ENCODE peak calls at places on chromosome 13, in five cellular contexts. F is HFF-Myc, T is heart left ventricle, I is uterus, N is upper lobe of right lung. S is an unnamed sample.

GRCh38 chr13:107817652-107818287 is 397.6 kb downstream of the LIG4 start:
- DNase-seq in F (no peak), T (no peak), I (no peak), N (no peak), S (no peak)

GRCh38 chr13:78326608-78327007 is 276.7 kb downstream of the POU4F1 start:
- DNase-seq in F (no peak), T (no peak), I (no peak), N (no peak), S (no peak)

GRCh38 chr13:111599791-111600190 is 279.3 kb downstream of the TEX29 start:
- DNase-seq in F (no peak), T (no peak), I (no peak), N (peak; percentile 61), S (no peak)

GRCh38 chr13:113441661-113442060 is 11.6 kb downstream of the ADPRHL1 start:
- DNase-seq in F (no peak), T (no peak), I (no peak), N (no peak), S (no peak)

GRCh38 chr13:108769213-108770070 is 140.0 kb downstream of the MYO16 start:
- DNase-seq in F (no peak), T (no peak), I (no peak), N (no peak), S (no peak)

GRCh38 chr13:110092869-110093268 is 214.1 kb downstream of the COL4A1 start:
- DNase-seq in F (no peak), T (no peak), I (no peak), N (no peak), S (no peak)

GRCh38 chr13:87426737-87427136 is 244.4 kb upstream of the SLITRK5 start:
- DNase-seq in F (no peak), T (no peak), I (no peak), N (no peak), S (no peak)

GRCh38 chr13:83937579-83937978 is 55.3 kb upstream of the SLITRK1 start:
- DNase-seq in F (no peak), T (no peak), I (no peak), N (no peak), S (no peak)

GRCh38 chr13:71760226-71760591 is 106.8 kb downstream of the DACH1 start:
- DNase-seq in F (no peak), T (no peak), I (no peak), N (no peak), S (no peak)

GRCh38 chr13:73656863-73657262 is 477.3 kb downstream of the KLF12 start:
- DNase-seq in F (no peak), T (no peak), I (no peak), N (no peak), S (no peak)

GRCh38 chr13:71864094-71864980 is 2.7 kb downstream of the DACH1 start:
- DNase-seq in F (no peak), T (peak; percentile 80), I (peak; percentile 49), N (peak; percentile 69), S (no peak)

GRCh38 chr13:27176772-27177171 is 5.2 kb upstream of the USP12 start:
- DNase-seq in F (no peak), T (no peak), I (no peak), N (no peak), S (no peak)

GRCh38 chr13:36069881-36070366 is 61.3 kb downstream of the DCLK1 start:
- DNase-seq in F (no peak), T (no peak), I (peak; percentile 58), N (no peak), S (peak; percentile 34)

GRCh38 chr13:34638897-34639296 is 303.2 kb upstream of the NBEA start:
- DNase-seq in F (no peak), T (no peak), I (no peak), N (no peak), S (no peak)

GRCh38 chr13:21846605-21847004 is 175.7 kb downstream of the FGF9 start:
- DNase-seq in F (no peak), T (no peak), I (no peak), N (no peak), S (no peak)

GRCh38 chr13:20798027-20798426 is 24.3 kb upstream of the EEF1AKMT1 start:
- DNase-seq in F (no peak), T (no peak), I (no peak), N (no peak), S (no peak)

GRCh38 chr13:20801704-20802103 is 27.9 kb upstream of the EEF1AKMT1 start:
- DNase-seq in F (no peak), T (no peak), I (no peak), N (no peak), S (no peak)

GRCh38 chr13:20799726-20800416 is 26.1 kb upstream of the EEF1AKMT1 start:
- DNase-seq in F (no peak), T (no peak), I (no peak), N (no peak), S (no peak)

GRCh38 chr13:20796791-20797513 is 23.2 kb upstream of the EEF1AKMT1 start:
- DNase-seq in F (no peak), T (no peak), I (no peak), N (no peak), S (no peak)
- TF ChIP-seq CTCF in F (no peak), T (no peak), I (no peak), N (no peak), S (no peak)

GRCh38 chr13:103510007-103510406 is 443.8 kb upstream of the SLC10A2 start:
- DNase-seq in F (no peak), T (no peak), I (no peak), N (no peak), S (no peak)
- TF ChIP-seq CTCF in F (no peak), T (no peak), I (no peak), N (no peak), S (no peak)

DNA sequence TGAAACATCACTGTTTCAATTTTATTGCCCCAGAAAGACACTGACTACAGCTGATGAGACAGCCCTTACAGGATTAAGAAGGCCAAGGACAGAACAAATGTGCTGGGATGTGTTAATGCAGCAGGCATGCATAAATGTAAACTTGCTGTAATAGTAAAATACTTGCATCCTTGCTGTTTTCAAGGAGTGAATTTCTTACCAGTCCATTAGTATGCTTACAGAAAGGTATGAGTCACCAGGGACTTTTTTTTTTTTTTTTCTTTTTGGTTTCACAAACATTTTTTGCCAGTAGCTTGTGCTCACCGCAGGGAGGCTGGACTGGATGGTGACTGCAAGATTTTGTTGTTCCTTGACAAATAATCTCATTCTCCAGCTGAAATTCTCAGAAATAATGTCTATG is 55.1 kb downstream of the GPR180 start:
- DNase-seq in F (peak; percentile 78), T (no peak), I (no peak), N (no peak), S (peak; percentile 93)
- TF ChIP-seq CTCF in F (no peak), T (no peak), I (no peak), N (no peak), S (peak; percentile 20)

DNA sequence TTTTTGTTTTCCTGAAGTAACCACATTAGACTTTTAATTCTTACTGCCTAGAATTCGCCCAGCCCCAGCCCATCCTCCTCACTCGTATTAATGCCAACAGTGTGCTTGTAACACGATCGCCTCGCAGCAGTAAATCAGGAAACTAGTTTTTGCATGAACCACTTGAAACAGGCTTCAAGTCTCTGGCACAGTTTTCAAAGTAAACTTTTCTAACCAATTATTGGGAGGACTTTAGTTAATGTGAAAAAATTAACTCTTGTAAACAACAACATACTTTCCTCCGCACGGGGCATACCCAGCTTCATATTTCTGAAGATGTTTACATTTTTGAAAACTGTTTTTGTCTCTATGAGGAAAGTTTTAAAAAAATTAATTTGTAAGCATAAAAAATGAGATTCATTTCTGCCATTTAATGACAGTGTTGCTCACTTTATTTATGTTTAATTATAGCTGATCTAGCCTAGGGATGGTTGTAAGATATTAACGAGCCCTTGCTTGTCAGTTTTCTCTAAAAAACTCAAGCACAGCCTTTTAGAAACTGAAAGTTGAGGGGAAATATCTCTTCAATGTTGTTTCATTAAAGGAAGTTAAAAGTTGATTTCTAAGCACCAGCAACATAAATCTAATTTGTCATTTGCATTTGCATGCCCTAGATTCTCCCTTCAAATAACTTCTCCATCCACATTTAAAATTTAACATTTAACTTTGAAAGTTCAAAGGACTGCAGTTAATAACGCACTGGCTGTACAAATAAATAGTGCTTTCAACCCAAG is 39.4 kb downstream of the TNFRSF19 start:
- DNase-seq in F (peak; percentile 66), T (no peak), I (peak; percentile 57), N (no peak), S (no peak)
- TF ChIP-seq CTCF in F (no peak), T (no peak), I (no peak), N (no peak), S (no peak)

GRCh38 chr13:40586886-40587285 is 79.6 kb downstream of the FOXO1 start:
- DNase-seq in F (no peak), T (no peak), I (no peak), N (no peak), S (no peak)
- TF ChIP-seq CTCF in F (no peak), T (no peak), I (no peak), N (no peak), S (no peak)

DNA sequence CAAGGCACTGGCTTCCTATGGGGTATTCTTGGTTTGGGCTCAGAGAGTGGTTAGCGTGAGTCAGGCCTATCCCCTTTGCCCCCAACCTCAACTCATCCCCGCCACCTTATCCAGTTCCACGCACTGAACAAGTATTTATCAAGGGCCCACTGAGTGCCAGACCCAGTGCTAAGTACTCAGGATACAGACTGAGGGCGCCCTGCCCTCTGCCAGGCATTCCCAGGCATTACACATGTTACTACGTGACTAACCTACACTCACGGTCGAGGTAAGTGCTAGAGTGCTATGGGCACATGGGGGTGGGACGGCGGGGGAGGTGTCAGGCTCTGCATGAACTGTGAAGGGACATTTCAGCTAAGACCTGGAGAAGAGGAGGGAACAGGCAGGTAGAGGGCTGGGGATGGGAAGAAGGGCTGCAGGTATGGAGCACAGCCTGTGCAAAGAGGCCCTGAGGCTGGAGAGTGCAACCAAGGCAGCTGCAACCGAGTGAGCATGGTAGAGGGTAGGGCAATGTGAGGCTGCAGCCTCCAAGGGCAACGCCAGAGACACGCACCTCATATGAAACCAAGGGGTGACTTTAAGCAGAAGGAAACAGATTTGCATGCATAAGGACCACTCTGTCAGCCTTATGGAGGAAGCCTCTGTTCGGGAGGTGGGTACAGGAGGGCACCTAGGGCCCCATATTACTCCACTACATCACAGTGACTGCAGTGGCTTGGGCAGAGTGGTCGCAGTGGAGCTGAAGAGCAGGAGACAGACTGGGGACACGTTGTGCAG is 22.5 kb downstream of the DHRS12 start:
- DNase-seq in F (no peak), T (no peak), I (no peak), N (no peak), S (no peak)
- TF ChIP-seq CTCF in F (peak; percentile 30), T (peak; percentile 22), I (no peak), N (peak; percentile 33), S (peak; percentile 39)

GRCh38 chr13:49649244-49649962 is 21.1 kb downstream of the ARL11 start:
- DNase-seq in F (no peak), T (no peak), I (no peak), N (no peak), S (peak; percentile 7)
- TF ChIP-seq CTCF in F (peak; percentile 47), T (peak; percentile 39), I (peak; percentile 24), N (peak; percentile 37), S (peak; percentile 61)

GRCh38 chr13:29453657-29454056 is 141.8 kb downstream of the SLC7A1 start:
- DNase-seq in F (no peak), T (no peak), I (no peak), N (no peak), S (no peak)

GRCh38 chr13:29456419-29456818 is 139.1 kb downstream of the SLC7A1 start:
- DNase-seq in F (no peak), T (no peak), I (no peak), N (no peak), S (no peak)

GRCh38 chr13:29452773-29453574 is 142.5 kb downstream of the SLC7A1 start:
- DNase-seq in F (no peak), T (no peak), I (no peak), N (no peak), S (no peak)

GRCh38 chr13:29457299-29457698 is 138.2 kb downstream of the SLC7A1 start:
- DNase-seq in F (peak; percentile 78), T (no peak), I (no peak), N (no peak), S (peak; percentile 81)

GRCh38 chr13:29454931-29455481 is 140.5 kb downstream of the SLC7A1 start:
- DNase-seq in F (no peak), T (no peak), I (no peak), N (no peak), S (no peak)
- TF ChIP-seq CTCF in F (peak; percentile 52), T (peak; percentile 22), I (no peak), N (peak; percentile 29), S (peak; percentile 27)

S was measured in AG09309.